ENCODE peak calls at places on chromosome 13, in six cellular contexts. One of them, this sample, is unnamed.

GRCh38 chr13:48151766-48152165 is 56.9 kb upstream of the MED4 start:
- DNase-seq in HCT116: no peak
- DNase-seq in K562: no peak
- DNase-seq in A549: no peak
- DNase-seq in SK-N-SH: no peak
- DNase-seq in GM12878: no peak
- DNase-seq in this sample: no peak

GRCh38 chr13:23715762-23716235 is 145.6 kb downstream of the TNFRSF19 start:
- DNase-seq in HCT116: peak; percentile 18
- DNase-seq in K562: peak; percentile 62
- DNase-seq in A549: no peak
- DNase-seq in SK-N-SH: no peak
- DNase-seq in GM12878: no peak
- DNase-seq in this sample: peak; percentile 74

GRCh38 chr13:80141114-80141849 is 199.6 kb downstream of the SPRY2 start:
- DNase-seq in HCT116: no peak
- DNase-seq in K562: no peak
- DNase-seq in A549: no peak
- DNase-seq in SK-N-SH: no peak
- DNase-seq in GM12878: no peak
- DNase-seq in this sample: no peak

GRCh38 chr13:62906896-62907295 is 1491.2 kb upstream of the PCDH20 start:
- DNase-seq in HCT116: no peak
- DNase-seq in K562: no peak
- DNase-seq in A549: no peak
- DNase-seq in SK-N-SH: no peak
- DNase-seq in GM12878: no peak
- DNase-seq in this sample: no peak

GRCh38 chr13:80436571-80437169 is 95.7 kb upstream of the SPRY2 start:
- DNase-seq in HCT116: no peak
- DNase-seq in K562: no peak
- DNase-seq in A549: no peak
- DNase-seq in SK-N-SH: no peak
- DNase-seq in GM12878: no peak
- DNase-seq in this sample: no peak

GRCh38 chr13:76799696-76800095 is 86.5 kb downstream of the KCTD12 start:
- DNase-seq in HCT116: no peak
- DNase-seq in K562: no peak
- DNase-seq in A549: no peak
- DNase-seq in SK-N-SH: no peak
- DNase-seq in GM12878: no peak
- DNase-seq in this sample: no peak

GRCh38 chr13:80086304-80086721 is 254.6 kb downstream of the SPRY2 start:
- DNase-seq in HCT116: no peak
- DNase-seq in K562: no peak
- DNase-seq in A549: no peak
- DNase-seq in SK-N-SH: no peak
- DNase-seq in GM12878: no peak
- DNase-seq in this sample: no peak

GRCh38 chr13:87524775-87525174 is 146.4 kb upstream of the SLITRK5 start:
- DNase-seq in HCT116: no peak
- DNase-seq in K562: no peak
- DNase-seq in A549: no peak
- DNase-seq in SK-N-SH: no peak
- DNase-seq in GM12878: no peak
- DNase-seq in this sample: no peak

GRCh38 chr13:63124863-63125262 is 1709.2 kb upstream of the PCDH20 start:
- DNase-seq in HCT116: peak; percentile 18
- DNase-seq in K562: no peak
- DNase-seq in A549: no peak
- DNase-seq in SK-N-SH: peak; percentile 21
- DNase-seq in GM12878: no peak
- DNase-seq in this sample: peak; percentile 34

GRCh38 chr13:75368167-75368566 is 113.8 kb downstream of the TBC1D4 start:
- DNase-seq in HCT116: peak; percentile 38
- DNase-seq in K562: no peak
- DNase-seq in A549: no peak
- DNase-seq in SK-N-SH: no peak
- DNase-seq in GM12878: no peak
- DNase-seq in this sample: no peak

GRCh38 chr13:50152655-50153309 is 137.5 kb downstream of the KCNRG start:
- DNase-seq in HCT116: no peak
- DNase-seq in K562: no peak
- DNase-seq in A549: no peak
- DNase-seq in SK-N-SH: no peak
- DNase-seq in GM12878: no peak
- DNase-seq in this sample: no peak

GRCh38 chr13:65292488-65292901 is 1937.6 kb downstream of the PCDH9 start:
- DNase-seq in HCT116: no peak
- DNase-seq in K562: no peak
- DNase-seq in A549: no peak
- DNase-seq in SK-N-SH: peak; percentile 46
- DNase-seq in GM12878: no peak
- DNase-seq in this sample: peak; percentile 13

GRCh38 chr13:113216165-113217056 is 7.0 kb downstream of the CUL4A start:
- DNase-seq in HCT116: peak; percentile 56
- DNase-seq in K562: peak; percentile 79
- DNase-seq in A549: no peak
- DNase-seq in SK-N-SH: no peak
- DNase-seq in GM12878: no peak
- DNase-seq in this sample: peak; percentile 70

GRCh38 chr13:47841131-47841530 is 159.9 kb downstream of the SUCLA2 start:
- DNase-seq in HCT116: no peak
- DNase-seq in K562: no peak
- DNase-seq in A549: no peak
- DNase-seq in SK-N-SH: no peak
- DNase-seq in GM12878: no peak
- DNase-seq in this sample: no peak

GRCh38 chr13:25286308-25286968 is 850 bp downstream of the MTMR6 start:
- DNase-seq in HCT116: no peak
- DNase-seq in K562: peak; percentile 37
- DNase-seq in A549: no peak
- DNase-seq in SK-N-SH: peak; percentile 49
- DNase-seq in GM12878: no peak
- DNase-seq in this sample: peak; percentile 36

GRCh38 chr13:29510698-29511438 is 84.6 kb downstream of the SLC7A1 start:
- DNase-seq in HCT116: no peak
- DNase-seq in K562: no peak
- DNase-seq in A549: no peak
- DNase-seq in SK-N-SH: no peak
- DNase-seq in GM12878: no peak
- DNase-seq in this sample: no peak

GRCh38 chr13:41533676-41534075 is 76.3 kb downstream of the RGCC start:
- DNase-seq in HCT116: no peak
- DNase-seq in K562: no peak
- DNase-seq in A549: no peak
- DNase-seq in SK-N-SH: no peak
- DNase-seq in GM12878: no peak
- DNase-seq in this sample: no peak

GRCh38 chr13:90565985-90566713 is 781.3 kb upstream of the MIR17HG start:
- DNase-seq in HCT116: no peak
- DNase-seq in K562: no peak
- DNase-seq in A549: no peak
- DNase-seq in SK-N-SH: no peak
- DNase-seq in GM12878: peak; percentile 11
- DNase-seq in this sample: no peak

GRCh38 chr13:104318121-104318520 is 1251.9 kb upstream of the SLC10A2 start:
- DNase-seq in HCT116: peak; percentile 4
- DNase-seq in K562: no peak
- DNase-seq in A549: no peak
- DNase-seq in SK-N-SH: peak; percentile 49
- DNase-seq in GM12878: no peak
- DNase-seq in this sample: peak; percentile 15

GRCh38 chr13:107675847-107676550 is 539.3 kb downstream of the LIG4 start:
- DNase-seq in HCT116: no peak
- DNase-seq in K562: no peak
- DNase-seq in A549: no peak
- DNase-seq in SK-N-SH: no peak
- DNase-seq in GM12878: no peak
- DNase-seq in this sample: no peak

GRCh38 chr13:113874579-113875428 is 10.9 kb upstream of the GAS6 start:
- DNase-seq in HCT116: no peak
- DNase-seq in K562: no peak
- DNase-seq in A549: no peak
- DNase-seq in SK-N-SH: no peak
- DNase-seq in GM12878: no peak
- DNase-seq in this sample: no peak

GRCh38 chr13:32838985-32839384 is 177.2 kb upstream of the KL start:
- DNase-seq in HCT116: no peak
- DNase-seq in K562: no peak
- DNase-seq in A549: no peak
- DNase-seq in SK-N-SH: no peak
- DNase-seq in GM12878: no peak
- DNase-seq in this sample: no peak

GRCh38 chr13:33251131-33251629 is 34.4 kb downstream of the STARD13 start:
- DNase-seq in HCT116: peak; percentile 31
- DNase-seq in K562: no peak
- DNase-seq in A549: no peak
- DNase-seq in SK-N-SH: peak; percentile 54
- DNase-seq in GM12878: peak; percentile 41
- DNase-seq in this sample: no peak

GRCh38 chr13:112531263-112531794 is 56.6 kb downstream of the TUBGCP3 start:
- DNase-seq in HCT116: no peak
- DNase-seq in K562: no peak
- DNase-seq in A549: no peak
- DNase-seq in SK-N-SH: peak; percentile 82
- DNase-seq in GM12878: no peak
- DNase-seq in this sample: no peak

GRCh38 chr13:36549771-36550170 is 117.5 kb downstream of the CCNA1 start:
- DNase-seq in HCT116: no peak
- DNase-seq in K562: no peak
- DNase-seq in A549: no peak
- DNase-seq in SK-N-SH: peak; percentile 1
- DNase-seq in GM12878: no peak
- DNase-seq in this sample: peak; percentile 31

GRCh38 chr13:73932091-73932490 is 202.1 kb downstream of the KLF12 start:
- DNase-seq in HCT116: no peak
- DNase-seq in K562: no peak
- DNase-seq in A549: no peak
- DNase-seq in SK-N-SH: no peak
- DNase-seq in GM12878: no peak
- DNase-seq in this sample: no peak

GRCh38 chr13:73936001-73936400 is 198.2 kb downstream of the KLF12 start:
- DNase-seq in HCT116: no peak
- DNase-seq in K562: no peak
- DNase-seq in A549: no peak
- DNase-seq in SK-N-SH: no peak
- DNase-seq in GM12878: no peak
- DNase-seq in this sample: no peak

GRCh38 chr13:73934771-73935170 is 199.4 kb downstream of the KLF12 start:
- DNase-seq in HCT116: no peak
- DNase-seq in K562: no peak
- DNase-seq in A549: no peak
- DNase-seq in SK-N-SH: no peak
- DNase-seq in GM12878: no peak
- DNase-seq in this sample: no peak

GRCh38 chr13:73934215-73934623 is 200.0 kb downstream of the KLF12 start:
- DNase-seq in HCT116: no peak
- DNase-seq in K562: no peak
- DNase-seq in A549: no peak
- DNase-seq in SK-N-SH: no peak
- DNase-seq in GM12878: no peak
- DNase-seq in this sample: no peak

DNA sequence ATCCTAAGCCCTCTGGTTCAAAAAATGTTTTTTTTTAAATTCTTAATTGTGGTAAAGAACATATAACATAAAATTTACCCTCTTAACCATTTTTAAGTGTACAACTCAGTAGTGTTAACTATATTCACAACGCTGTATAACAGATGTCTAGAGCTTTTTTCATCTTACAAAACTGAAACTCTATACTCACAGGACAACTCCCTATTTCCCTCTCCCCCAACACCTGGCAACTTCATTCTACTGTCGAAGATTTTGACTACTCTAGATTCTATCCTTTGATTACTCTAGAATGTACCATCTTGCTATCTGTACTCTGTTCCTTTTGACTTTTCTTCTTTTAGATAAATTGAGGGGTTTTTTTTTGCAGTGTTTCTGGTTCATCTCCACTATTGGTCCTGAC is 200.4 kb downstream of the KLF12 start:
- DNase-seq in HCT116: no peak
- DNase-seq in K562: no peak
- DNase-seq in A549: no peak
- DNase-seq in SK-N-SH: no peak
- DNase-seq in GM12878: no peak
- DNase-seq in this sample: no peak
- H3K4me2 ChIP-seq in HCT116: no peak overlapping the region
- H3K4me2 ChIP-seq in K562: no peak overlapping the region
- H3K4me2 ChIP-seq in A549: peak overlapping the region; percentile 64
- H3K4me2 ChIP-seq in SK-N-SH: peak overlapping the region; percentile 30
- H3K4me2 ChIP-seq in GM12878: no peak overlapping the region
- H3K4me2 ChIP-seq in this sample: no peak overlapping the region

GRCh38 chr13:43948059-43948458 is 68.4 kb downstream of the LACC1 start:
- DNase-seq in HCT116: no peak
- DNase-seq in K562: no peak
- DNase-seq in A549: no peak
- DNase-seq in SK-N-SH: no peak
- DNase-seq in GM12878: no peak
- DNase-seq in this sample: no peak

GRCh38 chr13:43959291-43959690 is 79.6 kb downstream of the LACC1 start:
- DNase-seq in HCT116: no peak
- DNase-seq in K562: no peak
- DNase-seq in A549: no peak
- DNase-seq in SK-N-SH: no peak
- DNase-seq in GM12878: no peak
- DNase-seq in this sample: no peak

GRCh38 chr13:43953370-43953769 is 73.7 kb downstream of the LACC1 start:
- DNase-seq in HCT116: no peak
- DNase-seq in K562: no peak
- DNase-seq in A549: no peak
- DNase-seq in SK-N-SH: no peak
- DNase-seq in GM12878: no peak
- DNase-seq in this sample: no peak
- TF ChIP-seq REST in HCT116: no peak
- TF ChIP-seq REST in K562: no peak
- TF ChIP-seq REST in A549: no peak
- TF ChIP-seq REST in SK-N-SH: no peak
- TF ChIP-seq REST in GM12878: no peak
- TF ChIP-seq REST in this sample: no peak

GRCh38 chr13:105334211-105334610 is 1201.3 kb downstream of the EFNB2 start:
- DNase-seq in HCT116: no peak
- DNase-seq in K562: no peak
- DNase-seq in A549: no peak
- DNase-seq in SK-N-SH: no peak
- DNase-seq in GM12878: no peak
- DNase-seq in this sample: no peak
- H3K4me2 ChIP-seq in HCT116: no peak overlapping the region
- H3K4me2 ChIP-seq in K562: no peak overlapping the region
- H3K4me2 ChIP-seq in A549: no peak overlapping the region
- H3K4me2 ChIP-seq in SK-N-SH: no peak overlapping the region
- H3K4me2 ChIP-seq in GM12878: no peak overlapping the region
- H3K4me2 ChIP-seq in this sample: no peak overlapping the region

DNA sequence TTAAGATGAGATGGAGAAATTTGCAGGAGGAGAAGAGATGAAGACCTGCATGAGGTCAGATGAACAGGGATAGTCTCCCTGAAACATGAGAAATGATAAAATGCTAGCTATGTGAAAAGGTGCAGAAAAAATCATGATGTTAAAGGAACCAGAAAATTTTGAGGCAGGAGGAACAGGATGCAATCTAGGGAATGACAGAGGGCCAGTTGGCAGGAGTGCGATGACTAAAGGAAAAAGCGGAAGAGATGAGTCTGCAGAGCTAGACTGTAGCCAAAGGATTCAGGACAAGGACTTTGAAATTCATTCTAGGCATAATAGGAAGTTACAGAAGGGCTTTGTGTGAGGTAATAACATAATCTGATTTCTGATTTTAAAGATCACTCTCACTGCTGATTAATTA is 77.9 kb downstream of the TRPC4 start:
- DNase-seq in HCT116: no peak
- DNase-seq in K562: no peak
- DNase-seq in A549: no peak
- DNase-seq in SK-N-SH: no peak
- DNase-seq in GM12878: no peak
- DNase-seq in this sample: no peak
- TF ChIP-seq REST in HCT116: no peak
- TF ChIP-seq REST in K562: no peak
- TF ChIP-seq REST in A549: no peak
- TF ChIP-seq REST in SK-N-SH: no peak
- TF ChIP-seq REST in GM12878: no peak
- TF ChIP-seq REST in this sample: no peak

This sample was measured in GM23338.